ENCODE peak calls at places on chromosome 22, in seven cellular contexts. One of them, this sample, is unnamed.

GRCh38 chr22:36238348-36239149 is 778 bp downstream of the APOL2 start:
- DNase-seq in sigmoid colon: no peak
- DNase-seq in K562: peak; percentile 48
- DNase-seq in stomach: no peak
- DNase-seq in transverse colon: peak; percentile 43
- DNase-seq in suprapubic skin: no peak
- DNase-seq in spleen: peak; percentile 79
- DNase-seq in this sample: peak; percentile 53

GRCh38 chr22:49263101-49263500 is 564.6 kb downstream of the BRD1 start:
- DNase-seq in sigmoid colon: no peak
- DNase-seq in K562: no peak
- DNase-seq in stomach: peak; percentile 7
- DNase-seq in transverse colon: no peak
- DNase-seq in suprapubic skin: peak; percentile 69
- DNase-seq in spleen: peak; percentile 32
- DNase-seq in this sample: no peak

GRCh38 chr22:27251563-27251962 is 550.0 kb downstream of the MN1 start:
- DNase-seq in sigmoid colon: no peak
- DNase-seq in K562: no peak
- DNase-seq in stomach: no peak
- DNase-seq in transverse colon: no peak
- DNase-seq in suprapubic skin: peak; percentile 4
- DNase-seq in spleen: no peak
- DNase-seq in this sample: no peak

GRCh38 chr22:43008509-43008908 is 6.4 kb downstream of the PACSIN2 start:
- DNase-seq in sigmoid colon: no peak
- DNase-seq in K562: no peak
- DNase-seq in stomach: no peak
- DNase-seq in transverse colon: peak; percentile 75
- DNase-seq in suprapubic skin: no peak
- DNase-seq in spleen: no peak
- DNase-seq in this sample: no peak

GRCh38 chr22:48665286-48666010 is 1162.2 kb downstream of the BRD1 start:
- DNase-seq in sigmoid colon: no peak
- DNase-seq in K562: no peak
- DNase-seq in stomach: no peak
- DNase-seq in transverse colon: no peak
- DNase-seq in suprapubic skin: no peak
- DNase-seq in spleen: no peak
- DNase-seq in this sample: no peak

GRCh38 chr22:47090591-47091240 is 328.3 kb downstream of the TBC1D22A start:
- DNase-seq in sigmoid colon: no peak
- DNase-seq in K562: peak; percentile 55
- DNase-seq in stomach: no peak
- DNase-seq in transverse colon: no peak
- DNase-seq in suprapubic skin: peak; percentile 77
- DNase-seq in spleen: no peak
- DNase-seq in this sample: peak; percentile 22

GRCh38 chr22:41976070-41976901 is 7.0 kb downstream of the SEPTIN3 start:
- DNase-seq in sigmoid colon: no peak
- DNase-seq in K562: peak; percentile 72
- DNase-seq in stomach: peak; percentile 61
- DNase-seq in transverse colon: peak; percentile 47
- DNase-seq in suprapubic skin: no peak
- DNase-seq in spleen: peak; percentile 86
- DNase-seq in this sample: no peak

GRCh38 chr22:30296324-30296723 is 7.0 kb upstream of the CASTOR1 start:
- DNase-seq in sigmoid colon: no peak
- DNase-seq in K562: no peak
- DNase-seq in stomach: no peak
- DNase-seq in transverse colon: no peak
- DNase-seq in suprapubic skin: no peak
- DNase-seq in spleen: no peak
- DNase-seq in this sample: no peak

GRCh38 chr22:28981818-28982499 is 79.7 kb downstream of the C22orf31 start:
- DNase-seq in sigmoid colon: no peak
- DNase-seq in K562: no peak
- DNase-seq in stomach: no peak
- DNase-seq in transverse colon: no peak
- DNase-seq in suprapubic skin: no peak
- DNase-seq in spleen: no peak
- DNase-seq in this sample: no peak

GRCh38 chr22:17774206-17774927 is at the start of gene BID:
- DNase-seq in sigmoid colon: no peak
- DNase-seq in K562: peak; percentile 89
- DNase-seq in stomach: peak; percentile 60
- DNase-seq in transverse colon: peak; percentile 75
- DNase-seq in suprapubic skin: no peak
- DNase-seq in spleen: peak; percentile 96
- DNase-seq in this sample: peak; percentile 22

GRCh38 chr22:44289429-44290171 is 23.2 kb downstream of the SHISAL1 start:
- DNase-seq in sigmoid colon: no peak
- DNase-seq in K562: no peak
- DNase-seq in stomach: no peak
- DNase-seq in transverse colon: no peak
- DNase-seq in suprapubic skin: no peak
- DNase-seq in spleen: no peak
- DNase-seq in this sample: no peak

GRCh38 chr22:27170491-27170890 is 513.1 kb downstream of the MIAT start:
- DNase-seq in sigmoid colon: peak; percentile 81
- DNase-seq in K562: no peak
- DNase-seq in stomach: no peak
- DNase-seq in transverse colon: no peak
- DNase-seq in suprapubic skin: no peak
- DNase-seq in spleen: no peak
- DNase-seq in this sample: peak; percentile 36

GRCh38 chr22:29938285-29938693 is 55.3 kb downstream of the MTMR3 start:
- DNase-seq in sigmoid colon: no peak
- DNase-seq in K562: no peak
- DNase-seq in stomach: no peak
- DNase-seq in transverse colon: no peak
- DNase-seq in suprapubic skin: no peak
- DNase-seq in spleen: no peak
- DNase-seq in this sample: no peak

GRCh38 chr22:27632451-27633295 is 168.9 kb downstream of the MN1 start:
- DNase-seq in sigmoid colon: no peak
- DNase-seq in K562: peak; percentile 14
- DNase-seq in stomach: no peak
- DNase-seq in transverse colon: no peak
- DNase-seq in suprapubic skin: no peak
- DNase-seq in spleen: no peak
- DNase-seq in this sample: no peak

GRCh38 chr22:35445933-35446332 is 46.0 kb downstream of the MCM5 start:
- DNase-seq in sigmoid colon: peak; percentile 84
- DNase-seq in K562: no peak
- DNase-seq in stomach: no peak
- DNase-seq in transverse colon: no peak
- DNase-seq in suprapubic skin: no peak
- DNase-seq in spleen: no peak
- DNase-seq in this sample: no peak

GRCh38 chr22:42632096-42632495 is 8.3 kb downstream of the ATP5MGL start:
- DNase-seq in sigmoid colon: no peak
- DNase-seq in K562: no peak
- DNase-seq in stomach: no peak
- DNase-seq in transverse colon: no peak
- DNase-seq in suprapubic skin: no peak
- DNase-seq in spleen: no peak
- DNase-seq in this sample: no peak

GRCh38 chr22:35915477-35916013 is 113.1 kb downstream of the RBFOX2 start:
- DNase-seq in sigmoid colon: no peak
- DNase-seq in K562: no peak
- DNase-seq in stomach: no peak
- DNase-seq in transverse colon: no peak
- DNase-seq in suprapubic skin: no peak
- DNase-seq in spleen: no peak
- DNase-seq in this sample: peak; percentile 47

GRCh38 chr22:50141462-50141861 is 29.1 kb upstream of the PANX2 start:
- DNase-seq in sigmoid colon: no peak
- DNase-seq in K562: no peak
- DNase-seq in stomach: no peak
- DNase-seq in transverse colon: no peak
- DNase-seq in suprapubic skin: peak; percentile 70
- DNase-seq in spleen: no peak
- DNase-seq in this sample: no peak

GRCh38 chr22:47794851-47795250 is 1032.4 kb downstream of the TBC1D22A start:
- DNase-seq in sigmoid colon: no peak
- DNase-seq in K562: no peak
- DNase-seq in stomach: no peak
- DNase-seq in transverse colon: no peak
- DNase-seq in suprapubic skin: peak; percentile 59
- DNase-seq in spleen: peak; percentile 52
- DNase-seq in this sample: no peak

GRCh38 chr22:41857160-41857859 is 24.4 kb downstream of the SREBF2 start:
- DNase-seq in sigmoid colon: no peak
- DNase-seq in K562: peak; percentile 66
- DNase-seq in stomach: peak; percentile 38
- DNase-seq in transverse colon: peak; percentile 61
- DNase-seq in suprapubic skin: no peak
- DNase-seq in spleen: no peak
- DNase-seq in this sample: peak; percentile 70

DNA sequence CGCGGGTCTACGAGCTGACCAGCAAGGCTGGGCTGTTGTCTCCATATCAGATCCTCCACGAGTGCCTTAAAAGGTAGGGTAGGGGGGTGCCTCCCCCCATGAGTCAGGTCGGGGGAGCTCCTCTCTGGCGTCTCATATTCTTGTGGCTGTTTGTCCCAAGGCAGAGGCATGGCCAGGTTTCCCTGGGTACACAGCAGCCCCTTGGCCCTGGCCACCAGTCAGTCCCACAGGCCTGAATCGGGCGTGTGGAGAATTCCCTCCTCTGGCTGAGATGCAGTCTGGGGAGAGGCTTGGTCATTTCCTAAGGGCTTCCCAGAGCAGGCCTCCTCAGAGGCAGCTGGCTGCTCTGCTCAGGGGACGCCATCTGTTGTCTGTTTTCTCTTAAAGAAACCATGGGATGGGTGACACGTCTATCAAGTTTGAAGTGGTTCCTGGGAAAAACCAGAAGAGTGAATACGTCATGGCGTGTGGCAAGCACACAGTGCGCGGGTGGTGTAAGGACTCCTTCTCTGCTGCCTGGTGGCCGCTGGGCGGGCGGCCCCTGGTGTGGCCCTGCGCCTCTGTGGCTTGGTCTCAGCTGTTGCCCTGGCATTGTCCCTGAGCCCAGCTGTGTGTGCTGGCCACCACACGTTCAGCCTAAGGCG is 9.6 kb upstream of the RANBP1 start:
- DNase-seq in sigmoid colon: no peak
- DNase-seq in K562: no peak
- DNase-seq in stomach: no peak
- DNase-seq in transverse colon: no peak
- DNase-seq in suprapubic skin: no peak
- DNase-seq in spleen: peak; percentile 41
- DNase-seq in this sample: no peak
- TF ChIP-seq POLR2A in sigmoid colon: no peak
- TF ChIP-seq POLR2A in K562: peak; percentile 17
- TF ChIP-seq POLR2A in stomach: no peak
- TF ChIP-seq POLR2A in transverse colon: no peak
- TF ChIP-seq POLR2A in suprapubic skin: no peak
- TF ChIP-seq POLR2A in spleen: no peak
- TF ChIP-seq POLR2A in this sample: no peak

GRCh38 chr22:32561163-32561562 is 86.6 kb downstream of the FBXO7 start:
- DNase-seq in sigmoid colon: peak; percentile 43
- DNase-seq in K562: no peak
- DNase-seq in stomach: no peak
- DNase-seq in transverse colon: no peak
- DNase-seq in suprapubic skin: peak; percentile 44
- DNase-seq in spleen: no peak
- DNase-seq in this sample: no peak

GRCh38 chr22:32561756-32562155 is 87.1 kb downstream of the FBXO7 start:
- DNase-seq in sigmoid colon: no peak
- DNase-seq in K562: no peak
- DNase-seq in stomach: no peak
- DNase-seq in transverse colon: no peak
- DNase-seq in suprapubic skin: no peak
- DNase-seq in spleen: no peak
- DNase-seq in this sample: no peak

GRCh38 chr22:32556150-32556549 is 81.5 kb downstream of the FBXO7 start:
- DNase-seq in sigmoid colon: no peak
- DNase-seq in K562: no peak
- DNase-seq in stomach: no peak
- DNase-seq in transverse colon: no peak
- DNase-seq in suprapubic skin: no peak
- DNase-seq in spleen: no peak
- DNase-seq in this sample: no peak

GRCh38 chr22:32557424-32557823 is 82.8 kb downstream of the FBXO7 start:
- DNase-seq in sigmoid colon: peak; percentile 50
- DNase-seq in K562: no peak
- DNase-seq in stomach: no peak
- DNase-seq in transverse colon: no peak
- DNase-seq in suprapubic skin: no peak
- DNase-seq in spleen: peak; percentile 71
- DNase-seq in this sample: no peak

DNA sequence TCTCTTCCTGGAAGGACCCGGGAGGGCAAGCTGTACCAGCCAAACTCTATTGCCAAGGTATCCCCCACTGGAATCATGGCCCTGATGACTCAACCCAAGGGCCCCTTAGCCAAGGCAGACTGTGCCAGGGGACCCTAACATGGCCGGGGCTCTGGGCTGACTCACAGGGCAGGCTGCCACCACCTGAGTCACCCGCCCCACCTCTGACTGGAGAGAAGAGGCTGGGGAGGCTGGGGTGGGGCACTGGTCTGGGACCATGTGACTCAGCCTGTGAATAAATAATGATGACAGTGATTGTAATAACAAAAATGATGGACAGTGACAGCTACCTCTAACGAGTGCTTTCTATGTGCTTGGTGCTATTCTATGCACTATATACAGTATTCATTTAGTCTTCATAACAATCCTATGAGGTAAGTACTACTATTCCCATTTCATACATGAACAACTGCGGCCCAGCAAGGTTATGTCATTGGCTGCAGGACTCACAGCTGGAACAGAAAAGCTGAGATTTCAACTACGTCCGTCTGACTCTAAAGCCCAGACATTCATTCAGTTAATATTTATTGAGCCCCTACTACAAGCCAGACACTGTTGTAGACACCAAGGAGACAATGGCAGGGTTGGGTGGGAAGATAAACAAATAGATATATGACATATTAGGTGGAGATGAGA is 84.2 kb downstream of the FBXO7 start:
- DNase-seq in sigmoid colon: peak; percentile 88
- DNase-seq in K562: no peak
- DNase-seq in stomach: peak; percentile 46
- DNase-seq in transverse colon: peak; percentile 82
- DNase-seq in suprapubic skin: peak; percentile 88
- DNase-seq in spleen: no peak
- DNase-seq in this sample: no peak
- TF ChIP-seq POLR2AphosphoS5 in sigmoid colon: no peak
- TF ChIP-seq POLR2AphosphoS5 in K562: no peak
- TF ChIP-seq POLR2AphosphoS5 in stomach: no peak
- TF ChIP-seq POLR2AphosphoS5 in transverse colon: no peak
- TF ChIP-seq POLR2AphosphoS5 in suprapubic skin: peak; percentile 55
- TF ChIP-seq POLR2AphosphoS5 in spleen: no peak
- TF ChIP-seq POLR2AphosphoS5 in this sample: no peak

GRCh38 chr22:39149915-39150847 is 2.3 kb downstream of the CBX7 start:
- DNase-seq in sigmoid colon: peak; percentile 68
- DNase-seq in K562: no peak
- DNase-seq in stomach: no peak
- DNase-seq in transverse colon: no peak
- DNase-seq in suprapubic skin: no peak
- DNase-seq in spleen: peak; percentile 70
- DNase-seq in this sample: no peak
- H3K4me1 ChIP-seq in sigmoid colon: peaks cover 74% of the 10 kb centered on the region
- H3K4me1 ChIP-seq in K562: peaks cover 7% of the 10 kb centered on the region
- H3K4me1 ChIP-seq in stomach: peaks cover 73% of the 10 kb centered on the region
- H3K4me1 ChIP-seq in transverse colon: peaks cover 26% of the 10 kb centered on the region
- H3K4me1 ChIP-seq in suprapubic skin: peaks cover 57% of the 10 kb centered on the region
- H3K4me1 ChIP-seq in spleen: peaks cover 77% of the 10 kb centered on the region
- H3K4me1 ChIP-seq in this sample: peaks cover 5% of the 10 kb centered on the region

GRCh38 chr22:45328822-45329535 is 19.2 kb downstream of the FAM118A start:
- DNase-seq in sigmoid colon: no peak
- DNase-seq in K562: no peak
- DNase-seq in stomach: no peak
- DNase-seq in transverse colon: no peak
- DNase-seq in suprapubic skin: peak; percentile 83
- DNase-seq in spleen: no peak
- DNase-seq in this sample: no peak
- TF ChIP-seq POLR2A in sigmoid colon: no peak
- TF ChIP-seq POLR2A in K562: no peak
- TF ChIP-seq POLR2A in stomach: no peak
- TF ChIP-seq POLR2A in transverse colon: no peak
- TF ChIP-seq POLR2A in suprapubic skin: no peak
- TF ChIP-seq POLR2A in spleen: no peak
- TF ChIP-seq POLR2A in this sample: no peak

This sample was measured in endothelial cell of umbilical vein.